ENCODE peak calls at places on chromosome 9, in eight cellular contexts. F, O, B, N, D, A, V and R are unnamed samples. For H3K36me3, the result is how much of the 10 kb centered on the place peaks cover.

GRCh38 chr9:72646061-72646460 is 124.7 kb downstream of the TMC1 start:
- DNase-seq in F (no peak), O (no peak), B (no peak), N (no peak), D (no peak), A (no peak), V (no peak), R (no peak)

GRCh38 chr9:99753436-99753835 is 68.2 kb upstream of the NR4A3 start:
- DNase-seq in F (no peak), O (no peak), B (no peak), N (no peak), D (no peak), A (no peak), V (no peak), R (no peak)

GRCh38 chr9:16671591-16672137 is 198.8 kb downstream of the BNC2 start:
- DNase-seq in F (no peak), O (no peak), B (no peak), N (no peak), D (peak), A (no peak), V (no peak), R (no peak)

GRCh38 chr9:88537743-88538055 is 2.7 kb downstream of the NXNL2 start:
- DNase-seq in F (no peak), O (no peak), B (peak), N (no peak), D (peak), A (no peak), V (no peak), R (peak)

GRCh38 chr9:91043786-91044185 is 242.2 kb downstream of the SYK start:
- DNase-seq in F (no peak), O (no peak), B (no peak), N (no peak), D (no peak), A (no peak), V (no peak), R (no peak)

GRCh38 chr9:131744171-131744714 is 4.4 kb upstream of the RAPGEF1 start:
- DNase-seq in F (no peak), O (no peak), B (no peak), N (no peak), D (peak), A (no peak), V (peak), R (no peak)

GRCh38 chr9:132114102-132114707 is 34.5 kb upstream of the MED27 start:
- DNase-seq in F (no peak), O (peak), B (no peak), N (peak), D (peak), A (peak), V (peak), R (peak)

GRCh38 chr9:20319641-20320337 is 302.5 kb downstream of the MLLT3 start:
- DNase-seq in F (peak), O (no peak), B (no peak), N (no peak), D (peak), A (no peak), V (no peak), R (no peak)

GRCh38 chr9:81032030-81032572 is 657.2 kb downstream of the TLE1 start:
- DNase-seq in F (no peak), O (no peak), B (no peak), N (no peak), D (peak), A (no peak), V (peak), R (peak)

GRCh38 chr9:78001946-78002731 is 29.5 kb downstream of the GNAQ start:
- DNase-seq in F (no peak), O (no peak), B (no peak), N (no peak), D (peak), A (no peak), V (peak), R (no peak)

GRCh38 chr9:135584371-135584770 is 22.8 kb downstream of the PAEP start:
- DNase-seq in F (no peak), O (no peak), B (peak), N (no peak), D (no peak), A (no peak), V (no peak), R (peak)

GRCh38 chr9:90219548-90220118 is 423.0 kb downstream of the DIRAS2 start:
- DNase-seq in F (no peak), O (no peak), B (no peak), N (peak), D (no peak), A (peak), V (peak), R (peak)

GRCh38 chr9:113446323-113446740 is 17.2 kb upstream of the RGS3 start:
- DNase-seq in F (peak), O (no peak), B (no peak), N (no peak), D (peak), A (peak), V (peak), R (peak)

GRCh38 chr9:128250839-128251558 is 24.8 kb downstream of the GOLGA2 start:
- DNase-seq in F (no peak), O (no peak), B (no peak), N (no peak), D (no peak), A (no peak), V (no peak), R (no peak)

GRCh38 chr9:77598961-77599360 is 49.2 kb downstream of the GNA14 start:
- DNase-seq in F (no peak), O (no peak), B (no peak), N (no peak), D (no peak), A (no peak), V (no peak), R (no peak)

GRCh38 chr9:72857632-72858011 is 95.2 kb downstream of the ALDH1A1 start:
- DNase-seq in F (no peak), O (no peak), B (no peak), N (no peak), D (no peak), A (no peak), V (no peak), R (no peak)

GRCh38 chr9:108021311-108021710 is 531.7 kb upstream of the KLF4 start:
- DNase-seq in F (no peak), O (no peak), B (no peak), N (no peak), D (no peak), A (no peak), V (no peak), R (no peak)

GRCh38 chr9:135683401-135684034 is 15.8 kb downstream of the SOHLH1 start:
- DNase-seq in F (no peak), O (no peak), B (no peak), N (peak), D (no peak), A (no peak), V (no peak), R (no peak)

GRCh38 chr9:6680797-6681146 is 35.2 kb upstream of the GLDC start:
- DNase-seq in F (no peak), O (peak), B (peak), N (peak), D (peak), A (no peak), V (peak), R (peak)

GRCh38 chr9:89425921-89426388 is 72.0 kb downstream of the SEMA4D start:
- DNase-seq in F (no peak), O (peak), B (no peak), N (no peak), D (no peak), A (no peak), V (no peak), R (peak)

GRCh38 chr9:33449715-33450114 is 2.3 kb upstream of the AQP3 start:
- DNase-seq in F (no peak), O (no peak), B (no peak), N (no peak), D (no peak), A (no peak), V (no peak), R (no peak)

GRCh38 chr9:134284273-134284672 is 42.0 kb upstream of the RXRA start:
- DNase-seq in F (no peak), O (peak), B (no peak), N (no peak), D (no peak), A (no peak), V (no peak), R (no peak)
- TF ChIP-seq POLR2A in F (no peak), O (no peak), B (no peak), N (no peak), D (no peak), A (no peak), V (no peak), R (no peak)

DNA sequence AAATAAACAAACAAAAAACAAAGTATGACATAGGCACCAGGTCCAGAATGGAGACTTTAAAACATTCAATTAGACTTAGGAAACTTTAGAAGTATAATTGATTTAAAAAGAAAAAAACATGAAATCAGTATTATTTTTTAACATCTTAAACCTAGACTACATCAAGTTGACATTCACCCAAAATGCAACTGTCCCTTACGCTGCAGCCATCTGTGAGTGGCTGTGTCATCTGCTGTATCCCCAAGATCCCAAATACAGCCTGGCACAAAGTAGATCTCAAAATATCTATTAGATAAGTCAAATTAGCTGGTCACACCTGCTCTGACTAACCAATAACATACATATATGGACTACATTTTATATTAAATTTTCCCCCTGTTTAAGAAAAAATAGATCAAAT is 7.8 kb downstream of the TTLL11 start:
- DNase-seq in F (no peak), O (no peak), B (no peak), N (no peak), D (no peak), A (no peak), V (no peak), R (no peak)
- H3K27ac ChIP-seq in F (no peak), O (no peak), B (no peak), N (no peak), D (no peak), A (no peak), V (no peak), R (no peak)

GRCh38 chr9:133969681-133970580 is 22.2 kb downstream of the VAV2 start:
- DNase-seq in F (no peak), O (peak), B (peak), N (peak), D (no peak), A (no peak), V (no peak), R (no peak)
- H3K36me3 ChIP-seq in F (under half), O (under half), B (under half), N (under half), D (under half), A (under half), V (under half), R (under half)

GRCh38 chr9:69176446-69177135 is 2.5 kb downstream of the TJP2 start:
- DNase-seq in F (no peak), O (no peak), B (no peak), N (no peak), D (no peak), A (no peak), V (no peak), R (no peak)

GRCh38 chr9:69180670-69181069 is 6.6 kb downstream of the TJP2 start:
- DNase-seq in F (peak), O (no peak), B (no peak), N (no peak), D (peak), A (peak), V (peak), R (no peak)

GRCh38 chr9:69180200-69180599 is 6.1 kb downstream of the TJP2 start:
- DNase-seq in F (no peak), O (no peak), B (no peak), N (no peak), D (no peak), A (no peak), V (no peak), R (no peak)

GRCh38 chr9:69178583-69179011 is 4.5 kb downstream of the TJP2 start:
- DNase-seq in F (peak), O (no peak), B (no peak), N (no peak), D (peak), A (no peak), V (peak), R (no peak)

GRCh38 chr9:69179037-69179436 is 5.0 kb downstream of the TJP2 start:
- DNase-seq in F (no peak), O (no peak), B (no peak), N (no peak), D (no peak), A (no peak), V (no peak), R (no peak)
- TF ChIP-seq POLR2A in F (no peak), O (no peak), B (no peak), N (no peak), D (no peak), A (no peak), V (no peak), R (no peak)

DNA sequence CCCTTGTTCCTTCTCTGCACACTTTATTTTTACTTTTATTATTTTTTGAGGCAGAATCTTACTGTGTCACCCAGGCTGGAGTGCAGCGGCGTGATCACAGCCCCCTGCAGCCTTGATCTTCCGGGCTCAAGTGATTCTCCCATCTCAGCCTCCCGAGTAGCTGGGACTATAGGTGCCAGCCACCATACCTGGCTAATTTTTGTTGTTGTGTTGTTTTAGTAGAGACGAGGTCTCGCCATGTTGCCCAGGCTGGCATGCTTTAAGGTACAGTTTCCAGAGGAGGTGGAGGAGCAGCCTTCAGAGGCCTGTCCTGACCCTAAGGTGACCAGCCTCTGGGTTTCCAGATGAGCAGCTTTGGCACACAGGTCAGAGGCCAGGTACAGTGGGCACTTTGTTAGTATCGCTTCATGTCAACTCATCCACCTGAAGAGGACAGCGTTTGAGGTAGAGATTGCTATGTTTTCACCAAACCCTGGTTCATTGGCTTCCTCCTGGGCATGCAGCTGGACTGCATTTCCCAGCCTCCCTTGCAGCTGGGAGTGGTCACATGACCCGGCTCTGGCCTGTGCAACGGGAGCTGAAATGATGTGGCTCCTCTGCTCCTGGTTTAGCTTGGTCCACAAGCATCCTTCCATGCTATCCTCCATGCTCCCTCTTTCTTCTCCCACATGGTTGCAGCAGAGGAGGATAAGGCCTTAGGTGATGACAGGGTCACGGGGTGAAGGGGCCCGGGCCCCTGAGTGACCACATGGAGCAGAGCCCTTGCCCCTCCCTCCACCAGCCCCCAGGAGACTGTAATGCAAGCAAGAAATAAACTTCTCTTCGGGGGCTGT is 139.3 kb upstream of the IER5L start:
- DNase-seq in F (no peak), O (no peak), B (peak), N (no peak), D (peak), A (no peak), V (peak), R (peak)
- H3K27ac ChIP-seq in F (no peak), O (peak), B (no peak), N (peak), D (peak), A (no peak), V (peak), R (peak)

GRCh38 chr9:36987409-36987808 is 46.7 kb downstream of the PAX5 start:
- DNase-seq in F (no peak), O (no peak), B (no peak), N (no peak), D (no peak), A (no peak), V (no peak), R (no peak)
- H3K36me3 ChIP-seq in F (under half), O (under half), B (under half), N (under half), D (under half), A (under half), V (under half), R (under half)

DNA sequence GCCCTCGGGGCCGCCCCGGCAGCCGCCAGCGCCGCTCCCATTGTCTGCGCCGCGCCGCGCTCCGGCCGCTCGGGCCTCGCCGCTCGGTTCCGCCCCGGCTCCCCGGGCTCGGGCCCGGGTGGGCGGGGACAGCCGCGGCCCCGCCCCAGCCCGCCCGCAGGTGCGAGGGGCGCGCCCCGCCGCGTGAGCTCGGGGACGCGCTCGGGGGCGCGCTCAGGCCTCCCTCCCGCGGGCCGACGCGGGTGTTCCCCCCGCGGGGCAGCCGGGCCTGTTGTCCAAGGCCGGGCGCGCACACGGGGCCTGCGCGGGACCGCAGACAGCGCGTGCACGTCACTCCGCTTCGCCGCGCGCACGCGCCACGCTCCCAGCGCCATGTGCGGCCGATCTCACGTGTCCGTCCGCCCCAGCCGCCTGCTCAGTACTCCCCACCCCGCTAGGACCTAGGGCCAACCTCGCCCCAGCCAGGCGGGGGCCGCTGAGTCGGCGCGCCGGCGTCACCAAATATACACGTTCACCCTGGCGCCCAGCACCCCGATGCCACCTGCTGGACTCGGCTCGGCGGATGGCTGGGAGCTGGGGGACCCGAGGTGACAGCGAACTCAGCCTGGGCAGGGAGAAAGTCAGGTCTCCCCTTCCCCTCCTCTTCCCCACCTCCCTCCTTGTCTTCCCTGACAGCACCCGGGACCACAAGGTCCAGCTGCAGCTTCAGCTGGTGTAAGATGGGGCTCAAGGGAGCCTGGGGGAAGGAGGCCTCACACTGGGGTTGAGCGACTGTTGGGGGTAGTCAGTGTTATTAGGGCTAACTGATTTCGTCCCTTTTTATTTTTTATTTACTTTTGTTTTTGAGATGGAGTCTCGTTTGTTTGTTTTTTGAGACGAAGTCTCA is 14.3 kb downstream of the GBGT1 start:
- DNase-seq in F (peak), O (peak), B (peak), N (peak), D (peak), A (peak), V (peak), R (peak)
- TF ChIP-seq POLR2A in F (peak), O (peak), B (no peak), N (no peak), D (no peak), A (peak), V (no peak), R (no peak)

GRCh38 chr9:10612649-10613398 is at the start of gene PTPRD:
- DNase-seq in F (no peak), O (peak), B (peak), N (peak), D (peak), A (peak), V (peak), R (peak)

GRCh38 chr9:10613413-10613812 is 611 bp upstream of the PTPRD start:
- DNase-seq in F (no peak), O (no peak), B (no peak), N (no peak), D (no peak), A (no peak), V (no peak), R (no peak)

GRCh38 chr9:10614201-10614870 is 1.5 kb upstream of the PTPRD start:
- DNase-seq in F (no peak), O (no peak), B (no peak), N (no peak), D (no peak), A (no peak), V (no peak), R (no peak)
- H3K27ac ChIP-seq in F (no peak), O (no peak), B (no peak), N (no peak), D (no peak), A (no peak), V (no peak), R (no peak)

GRCh38 chr9:126403451-126403850 is 76.8 kb downstream of the MVB12B start:
- DNase-seq in F (no peak), O (no peak), B (no peak), N (no peak), D (peak), A (no peak), V (no peak), R (no peak)

GRCh38 chr9:126406075-126406675 is 79.5 kb downstream of the MVB12B start:
- DNase-seq in F (no peak), O (no peak), B (no peak), N (no peak), D (peak), A (no peak), V (no peak), R (no peak)

GRCh38 chr9:126404459-126404858 is 77.8 kb downstream of the MVB12B start:
- DNase-seq in F (no peak), O (no peak), B (no peak), N (no peak), D (no peak), A (no peak), V (no peak), R (no peak)

GRCh38 chr9:126410229-126410628 is 83.6 kb downstream of the MVB12B start:
- DNase-seq in F (no peak), O (no peak), B (peak), N (no peak), D (no peak), A (no peak), V (no peak), R (no peak)

GRCh38 chr9:126407125-126407870 is 80.7 kb downstream of the MVB12B start:
- DNase-seq in F (no peak), O (no peak), B (no peak), N (no peak), D (peak), A (no peak), V (no peak), R (no peak)
- H3K36me3 ChIP-seq in F (under half), O (under half), B (under half), N (under half), D (under half), A (under half), V (under half), R (under half)